ENCODE peak calls at places on chromosomes 11 and 22, in nine cellular contexts. One of them, this sample, is unnamed.

GRCh38 chr22:36329217-36330078 is 58.3 kb downstream of the MYH9 start:
- DNase-seq in NCI-H187 treated with DMSO at 0.1 percent for 48 hours: no peak
- DNase-seq in nephron progenitor cell: peak
- DNase-seq in effector memory CD8-positive, alpha-beta T cell: peak
- DNase-seq in H54: peak
- DNase-seq in fibroblast of pulmonary artery: peak
- DNase-seq in epithelial cell of proximal tubule: peak
- DNase-seq in ACHN: peak
- DNase-seq in left ventricle myocardium superior: peak
- DNase-seq in this sample: peak

GRCh38 chr11:2482199-2482598 is 37.4 kb downstream of the KCNQ1 start:
- DNase-seq in NCI-H187 treated with DMSO at 0.1 percent for 48 hours: no peak
- DNase-seq in nephron progenitor cell: no peak
- DNase-seq in effector memory CD8-positive, alpha-beta T cell: no peak
- DNase-seq in H54: no peak
- DNase-seq in fibroblast of pulmonary artery: no peak
- DNase-seq in epithelial cell of proximal tubule: no peak
- DNase-seq in ACHN: no peak
- DNase-seq in left ventricle myocardium superior: no peak
- DNase-seq in this sample: no peak

GRCh38 chr11:113124578-113124977 is 163.4 kb downstream of the NCAM1 start:
- DNase-seq in NCI-H187 treated with DMSO at 0.1 percent for 48 hours: no peak
- DNase-seq in nephron progenitor cell: no peak
- DNase-seq in effector memory CD8-positive, alpha-beta T cell: no peak
- DNase-seq in H54: no peak
- DNase-seq in fibroblast of pulmonary artery: no peak
- DNase-seq in epithelial cell of proximal tubule: no peak
- DNase-seq in ACHN: no peak
- DNase-seq in left ventricle myocardium superior: no peak
- DNase-seq in this sample: no peak

GRCh38 chr22:39471421-39472141 is 14.8 kb downstream of the MGAT3 start:
- DNase-seq in NCI-H187 treated with DMSO at 0.1 percent for 48 hours: no peak
- DNase-seq in nephron progenitor cell: no peak
- DNase-seq in effector memory CD8-positive, alpha-beta T cell: no peak
- DNase-seq in H54: no peak
- DNase-seq in fibroblast of pulmonary artery: peak
- DNase-seq in epithelial cell of proximal tubule: peak
- DNase-seq in ACHN: peak
- DNase-seq in left ventricle myocardium superior: peak
- DNase-seq in this sample: peak

GRCh38 chr11:78828582-78829520 is 254.2 kb upstream of the NARS2 start:
- DNase-seq in NCI-H187 treated with DMSO at 0.1 percent for 48 hours: no peak
- DNase-seq in nephron progenitor cell: no peak
- DNase-seq in effector memory CD8-positive, alpha-beta T cell: no peak
- DNase-seq in H54: no peak
- DNase-seq in fibroblast of pulmonary artery: no peak
- DNase-seq in epithelial cell of proximal tubule: no peak
- DNase-seq in ACHN: no peak
- DNase-seq in left ventricle myocardium superior: no peak
- DNase-seq in this sample: no peak

GRCh38 chr11:126561327-126561893 is 205.9 kb downstream of the ST3GAL4 start:
- DNase-seq in NCI-H187 treated with DMSO at 0.1 percent for 48 hours: no peak
- DNase-seq in nephron progenitor cell: peak
- DNase-seq in effector memory CD8-positive, alpha-beta T cell: no peak
- DNase-seq in H54: no peak
- DNase-seq in fibroblast of pulmonary artery: peak
- DNase-seq in epithelial cell of proximal tubule: no peak
- DNase-seq in ACHN: peak
- DNase-seq in left ventricle myocardium superior: no peak
- DNase-seq in this sample: peak

GRCh38 chr22:23796461-23796860 is 9.7 kb downstream of the SMARCB1 start:
- DNase-seq in NCI-H187 treated with DMSO at 0.1 percent for 48 hours: no peak
- DNase-seq in nephron progenitor cell: no peak
- DNase-seq in effector memory CD8-positive, alpha-beta T cell: no peak
- DNase-seq in H54: no peak
- DNase-seq in fibroblast of pulmonary artery: no peak
- DNase-seq in epithelial cell of proximal tubule: no peak
- DNase-seq in ACHN: no peak
- DNase-seq in left ventricle myocardium superior: no peak
- DNase-seq in this sample: no peak

GRCh38 chr11:14529933-14530332 is 9.7 kb upstream of the PSMA1 start:
- DNase-seq in NCI-H187 treated with DMSO at 0.1 percent for 48 hours: no peak
- DNase-seq in nephron progenitor cell: no peak
- DNase-seq in effector memory CD8-positive, alpha-beta T cell: no peak
- DNase-seq in H54: no peak
- DNase-seq in fibroblast of pulmonary artery: no peak
- DNase-seq in epithelial cell of proximal tubule: no peak
- DNase-seq in ACHN: peak
- DNase-seq in left ventricle myocardium superior: no peak
- DNase-seq in this sample: no peak

GRCh38 chr22:27748355-27749168 is 53.0 kb downstream of the MN1 start:
- DNase-seq in NCI-H187 treated with DMSO at 0.1 percent for 48 hours: no peak
- DNase-seq in nephron progenitor cell: no peak
- DNase-seq in effector memory CD8-positive, alpha-beta T cell: no peak
- DNase-seq in H54: no peak
- DNase-seq in fibroblast of pulmonary artery: peak
- DNase-seq in epithelial cell of proximal tubule: no peak
- DNase-seq in ACHN: no peak
- DNase-seq in left ventricle myocardium superior: no peak
- DNase-seq in this sample: peak

GRCh38 chr11:134634897-134635831 is 223.1 kb upstream of the B3GAT1 start:
- DNase-seq in NCI-H187 treated with DMSO at 0.1 percent for 48 hours: no peak
- DNase-seq in nephron progenitor cell: no peak
- DNase-seq in effector memory CD8-positive, alpha-beta T cell: no peak
- DNase-seq in H54: no peak
- DNase-seq in fibroblast of pulmonary artery: no peak
- DNase-seq in epithelial cell of proximal tubule: no peak
- DNase-seq in ACHN: no peak
- DNase-seq in left ventricle myocardium superior: no peak
- DNase-seq in this sample: no peak

GRCh38 chr11:110797453-110797852 is 85.2 kb upstream of the ARHGAP20 start:
- DNase-seq in NCI-H187 treated with DMSO at 0.1 percent for 48 hours: no peak
- DNase-seq in nephron progenitor cell: no peak
- DNase-seq in effector memory CD8-positive, alpha-beta T cell: no peak
- DNase-seq in H54: no peak
- DNase-seq in fibroblast of pulmonary artery: no peak
- DNase-seq in epithelial cell of proximal tubule: peak
- DNase-seq in ACHN: peak
- DNase-seq in left ventricle myocardium superior: no peak
- DNase-seq in this sample: no peak

This sample was measured in NCI-H226.